ENCODE peak calls at places on chromosomes 6 and 20, in five cellular contexts. V is pancreas; P is NCI-H2081; E is CD4-positive, CD25-positive, alpha-beta regulatory T cell; Q is stimulated activated CD4-positive, alpha-beta T cell treated with anti-CD3 and anti-CD28 coated beads, Interleukin-4, amount 100 ng/mL, for 1 hour. T is an unnamed sample.

GRCh38 chr6:14440891-14441358 is 323.4 kb downstream of the CD83 start:
- DNase-seq in P (peak), Q (no peak), E (no peak), V (no peak), T (no peak)

GRCh38 chr20:59333928-59334327 is 33.5 kb downstream of the EDN3 start:
- DNase-seq in Q (no peak), V (no peak), P (no peak), E (no peak), T (no peak)

GRCh38 chr6:11258260-11259237 is 26.1 kb upstream of the NEDD9 start:
- DNase-seq in E (peak), Q (no peak), P (no peak), V (no peak), T (no peak)

GRCh38 chr6:46378882-46379405 is 112.3 kb downstream of the RCAN2 start:
- DNase-seq in E (no peak), P (no peak), V (peak), Q (no peak), T (no peak)

GRCh38 chr6:110874880-110875547 is 429 bp downstream of the AMD1 start:
- DNase-seq in P (peak), Q (peak), E (no peak), V (peak), T (no peak)

GRCh38 chr20:62616728-62617621 is 25.3 kb upstream of the SLCO4A1 start:
- DNase-seq in Q (peak), E (peak), V (no peak), P (peak), T (peak)

GRCh38 chr6:43916924-43917877 is 147.2 kb downstream of the VEGFA start:
- DNase-seq in Q (no peak), E (no peak), V (peak), P (no peak), T (no peak)

GRCh38 chr6:166556336-166556735 is 30.1 kb downstream of the RAMACL start:
- DNase-seq in P (no peak), E (no peak), Q (no peak), V (no peak), T (no peak)

GRCh38 chr20:33482581-33482980 is 7.3 kb upstream of the CBFA2T2 start:
- DNase-seq in Q (no peak), P (peak), V (no peak), E (no peak), T (no peak)

GRCh38 chr6:81376745-81377144 is 375.7 kb downstream of the TENT5A start:
- DNase-seq in E (no peak), P (no peak), Q (no peak), V (no peak), T (no peak)

GRCh38 chr20:4809707-4810106 is 88.0 kb downstream of the PRND start:
- DNase-seq in V (no peak), Q (peak), P (peak), E (no peak), T (no peak)

GRCh38 chr6:15945593-15946159 is 183.2 kb upstream of the MYLIP start:
- DNase-seq in Q (no peak), E (no peak), V (no peak), P (no peak), T (no peak)

GRCh38 chr6:167485186-167485978 is 160.5 kb downstream of the TTLL2 start:
- DNase-seq in E (peak), Q (no peak), V (no peak), P (no peak), T (no peak)

GRCh38 chr6:170045563-170045960 is 245.3 kb downstream of the DLL1 start:
- DNase-seq in Q (no peak), V (no peak), P (no peak), E (no peak), T (no peak)

GRCh38 chr6:152897807-152898399 is 84.9 kb downstream of the FBXO5 start:
- DNase-seq in E (peak), P (peak), Q (peak), V (peak), T (peak)

GRCh38 chr20:50194831-50195523 is 4.3 kb downstream of the CEBPB start:
- DNase-seq in Q (no peak), V (no peak), P (no peak), E (no peak), T (no peak)

GRCh38 chr20:21289651-21290050 is 13.5 kb upstream of the XRN2 start:
- DNase-seq in E (no peak), V (no peak), P (peak), Q (no peak), T (no peak)